ENCODE peak calls at places on chromosomes 12 and 14, in four cellular contexts. L is activated T-cell treated with anti-CD3 and anti-CD28 coated beads for 1 hour, G is AG09309, D is GM19239. E is an unnamed sample.
A peak's percentile ranks its signal among the peaks of the same experiment; 100 is the strongest.

GRCh38 chr12:91975891-91976290 is 169.8 kb downstream of the BTG1 start:
- DNase-seq in L (no peak), G (no peak), D (no peak), E (no peak)

GRCh38 chr12:5027436-5027835 is 16.2 kb upstream of the KCNA5 start:
- DNase-seq in L (no peak), G (no peak), D (no peak), E (no peak)

GRCh38 chr14:56374421-56374820 is 205.2 kb upstream of the TMEM260 start:
- DNase-seq in L (no peak), G (no peak), D (no peak), E (no peak)

GRCh38 chr12:122111070-122111750 is 32.7 kb downstream of the MLXIP start:
- DNase-seq in L (no peak), G (no peak), D (no peak), E (no peak)

GRCh38 chr12:62917939-62918338 is 17.0 kb downstream of the PPM1H start:
- DNase-seq in L (no peak), G (no peak), D (no peak), E (no peak)

GRCh38 chr14:76844223-76844622 is 18.0 kb downstream of the LRRC74A start:
- DNase-seq in L (peak; percentile 36), G (no peak), D (no peak), E (no peak)

GRCh38 chr14:43900173-43900655 is 606.9 kb downstream of the FSCB start:
- DNase-seq in L (no peak), G (no peak), D (no peak), E (no peak)

GRCh38 chr14:21343035-21343794 is 40.6 kb downstream of the SUPT16H start:
- DNase-seq in L (no peak), G (no peak), D (no peak), E (no peak)

GRCh38 chr12:55700255-55701018 is 7.3 kb downstream of the ITGA7 start:
- DNase-seq in L (no peak), G (no peak), D (no peak), E (no peak)

GRCh38 chr14:78974691-78975090 is 804.5 kb downstream of the NRXN3 start:
- DNase-seq in L (no peak), G (no peak), D (no peak), E (no peak)

GRCh38 chr14:52052289-52052943 is 16.4 kb downstream of the NID2 start:
- DNase-seq in L (no peak), G (peak; percentile 89), D (no peak), E (no peak)

GRCh38 chr12:99529966-99530365 is 117.6 kb upstream of the GARIN6 start:
- DNase-seq in L (no peak), G (peak; percentile 13), D (peak; percentile 9), E (no peak)

GRCh38 chr12:2834581-2835491 is at the start of gene NRIP2:
- DNase-seq in L (no peak), G (no peak), D (no peak), E (peak; percentile 89)

GRCh38 chr14:50222061-50222613 is 9.2 kb downstream of the SOS2 start:
- DNase-seq in L (no peak), G (no peak), D (no peak), E (no peak)

GRCh38 chr14:69610020-69610858 is 1.2 kb upstream of the SUSD6 start:
- DNase-seq in L (no peak), G (no peak), D (no peak), E (no peak)

GRCh38 chr14:91737619-91738018 is 5.7 kb upstream of the CATSPERB start:
- DNase-seq in L (no peak), G (no peak), D (no peak), E (no peak)

GRCh38 chr14:105702275-105702817 is 176.0 kb downstream of the TMEM121 start:
- DNase-seq in L (no peak), G (no peak), D (no peak), E (no peak)

GRCh38 chr12:14950982-14951746 is 10.2 kb downstream of the ARHGDIB start:
- DNase-seq in L (no peak), G (no peak), D (no peak), E (no peak)

GRCh38 chr12:48883305-48884171 is 17.9 kb upstream of the RND1 start:
- DNase-seq in L (no peak), G (no peak), D (no peak), E (no peak)

GRCh38 chr12:45918818-45919217 is 71.6 kb downstream of the SCAF11 start:
- DNase-seq in L (no peak), G (no peak), D (no peak), E (no peak)

GRCh38 chr12:75587340-75588106 is 76.1 kb upstream of the KRR1 start:
- DNase-seq in L (no peak), G (peak; percentile 2), D (no peak), E (no peak)

GRCh38 chr14:68974759-68975347 is 4.2 kb downstream of the ACTN1 start:
- DNase-seq in L (no peak), G (no peak), D (no peak), E (no peak)

GRCh38 chr14:106877527-106877926 is 1351.1 kb downstream of the TMEM121 start:
- DNase-seq in L (no peak), G (no peak), D (no peak), E (no peak)

GRCh38 chr12:131908082-131908715 is 13.8 kb downstream of the ULK1 start:
- DNase-seq in L (no peak), G (no peak), D (no peak), E (no peak)

GRCh38 chr12:94731733-94732360 is 81.5 kb upstream of the TMCC3 start:
- DNase-seq in L (no peak), G (no peak), D (no peak), E (no peak)

GRCh38 chr12:21308785-21309184 is 25.9 kb downstream of the SLCO1A2 start:
- DNase-seq in L (no peak), G (no peak), D (no peak), E (no peak)

GRCh38 chr14:104863923-104864266 is 1.2 kb upstream of the CEP170B start:
- DNase-seq in L (no peak), G (no peak), D (no peak), E (no peak)

GRCh38 chr12:132734206-132734605 is 23.6 kb downstream of the PGAM5 start:
- DNase-seq in L (no peak), G (no peak), D (no peak), E (no peak)

GRCh38 chr12:79086546-79086945 is 222.0 kb downstream of the SYT1 start:
- DNase-seq in L (no peak), G (no peak), D (no peak), E (no peak)

GRCh38 chr12:9706081-9706685 is 26.7 kb downstream of the CLECL1 start:
- DNase-seq in L (no peak), G (no peak), D (no peak), E (no peak)

GRCh38 chr12:38904932-38905479 is 385 bp downstream of the CPNE8 start:
- DNase-seq in L (peak; percentile 8), G (no peak), D (peak; percentile 25), E (peak; percentile 90)

GRCh38 chr12:96719671-96720362 is 187.2 kb upstream of the NEDD1 start:
- DNase-seq in L (no peak), G (no peak), D (peak; percentile 25), E (no peak)

GRCh38 chr12:29149691-29150382 is 759 bp downstream of the FAR2 start:
- DNase-seq in L (no peak), G (no peak), D (no peak), E (no peak)